ENCODE peak calls at places on chromosomes 2 and 18, in four cellular contexts. P, X, N and S are unnamed samples.

GRCh38 chr2:240840435-240841060 is 20.5 kb upstream of the KIF1A start:
- DNase-seq in N (peak; percentile 53), P (peak; percentile 86), X (peak; percentile 96), S (peak; percentile 53)

GRCh38 chr18:52694804-52695203 is 354.8 kb downstream of the DCC start:
- DNase-seq in P (no peak), N (no peak), X (peak; percentile 21), S (no peak)

GRCh38 chr2:146651361-146651760 is 1193.5 kb upstream of the ACVR2A start:
- DNase-seq in X (no peak), N (no peak), P (no peak), S (no peak)

GRCh38 chr18:8974696-8975095 is 127.8 kb upstream of the NDUFV2 start:
- DNase-seq in N (no peak), P (no peak), X (no peak), S (no peak)

GRCh38 chr2:80238692-80239469 is 65.7 kb downstream of the LRRTM1 start:
- DNase-seq in X (peak; percentile 24), P (peak; percentile 14), N (peak; percentile 60), S (peak; percentile 7)

GRCh38 chr2:188512456-188512855 is 220.8 kb downstream of the GULP1 start:
- DNase-seq in P (peak; percentile 33), N (no peak), X (peak; percentile 14), S (no peak)

GRCh38 chr18:46174317-46175039 is 70.3 kb downstream of the HAUS1 start:
- DNase-seq in P (no peak), X (peak; percentile 70), N (peak; percentile 21), S (no peak)

GRCh38 chr2:46801731-46802664 is 113.6 kb downstream of the MCFD2 start:
- DNase-seq in N (no peak), X (no peak), P (no peak), S (no peak)

GRCh38 chr2:223701761-223702160 is 99.6 kb upstream of the SCG2 start:
- DNase-seq in N (no peak), X (no peak), P (no peak), S (no peak)

GRCh38 chr2:235967358-235967757 is 200.8 kb downstream of the GBX2 start:
- DNase-seq in N (no peak), X (no peak), P (no peak), S (no peak)

GRCh38 chr2:111116843-111117665 is 3.7 kb upstream of the BCL2L11 start:
- DNase-seq in P (peak; percentile 82), X (peak; percentile 80), N (peak; percentile 52), S (peak; percentile 75)

GRCh38 chr18:26487437-26487836 is 60.9 kb downstream of the KCTD1 start:
- DNase-seq in X (no peak), N (no peak), P (peak; percentile 63), S (no peak)

GRCh38 chr2:117980783-117981676 is 32.8 kb downstream of the CCDC93 start:
- DNase-seq in P (no peak), N (no peak), X (no peak), S (no peak)

GRCh38 chr2:196233033-196233807 is 61.8 kb upstream of the STK17B start:
- DNase-seq in P (no peak), N (no peak), X (no peak), S (peak; percentile 88)

GRCh38 chr2:84958135-84959044 is 12.6 kb upstream of the KCMF1 start:
- DNase-seq in P (peak; percentile 80), X (no peak), N (no peak), S (peak; percentile 93)

GRCh38 chr2:211241891-211242290 is 685.5 kb downstream of the CPS1 start:
- DNase-seq in P (no peak), X (no peak), N (no peak), S (no peak)

GRCh38 chr18:27713727-27714080 is 463.2 kb downstream of the CDH2 start:
- DNase-seq in N (no peak), P (no peak), X (no peak), S (no peak)

DNA sequence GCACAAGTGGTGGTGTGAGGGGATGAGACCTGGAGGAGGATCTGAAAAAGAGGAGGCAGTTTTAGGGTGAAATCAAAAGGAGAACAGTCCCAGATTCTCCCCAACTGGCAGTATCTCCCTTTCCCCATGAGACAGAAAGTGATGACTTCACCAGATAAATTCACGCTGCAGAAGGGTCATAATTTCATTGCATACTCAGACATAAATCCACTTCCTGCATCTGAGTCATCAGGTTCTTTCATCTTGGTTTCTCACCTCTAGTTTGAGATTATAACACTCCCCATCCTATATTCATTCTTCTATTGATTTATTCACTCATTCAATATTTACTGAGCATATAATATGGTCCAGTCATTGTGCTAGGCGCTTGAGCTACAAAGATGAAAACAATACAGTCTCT is 64.7 kb downstream of the CCDC148 start:
- DNase-seq in P (peak; percentile 23), N (no peak), X (no peak), S (peak; percentile 6)
- H3K27ac ChIP-seq in P (no peak overlapping the region), N (no peak overlapping the region), X (no peak overlapping the region), S (no peak overlapping the region)

DNA sequence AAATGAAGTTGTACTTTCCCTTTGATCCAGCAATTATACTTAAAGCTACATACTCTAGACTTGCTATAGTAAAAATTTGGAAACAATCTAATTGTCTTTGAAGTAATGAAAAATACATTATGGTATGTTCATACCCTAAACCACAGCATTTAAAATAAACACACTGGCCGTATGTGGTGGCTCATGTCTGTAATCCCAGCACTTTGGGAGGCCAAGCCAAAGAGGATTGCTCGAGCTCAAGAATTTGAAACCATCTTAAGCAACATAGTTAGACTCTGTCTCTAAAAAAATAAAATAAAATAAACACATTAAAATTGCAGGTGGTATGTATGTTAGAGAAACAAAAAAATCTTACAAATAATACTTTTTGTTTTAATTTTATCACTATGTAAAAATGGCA is 208.1 kb upstream of the KLHL14 start:
- DNase-seq in X (no peak), P (no peak), N (no peak), S (no peak)
- TF ChIP-seq ELF1 in X (no peak), P (no peak), N (no peak), S (no peak)

GRCh38 chr18:76839395-76839794 is 17.0 kb downstream of the ZNF236 start:
- DNase-seq in P (no peak), N (no peak), X (no peak), S (no peak)

GRCh38 chr18:76838182-76838581 is 15.8 kb downstream of the ZNF236 start:
- DNase-seq in N (no peak), P (peak; percentile 33), X (no peak), S (no peak)

GRCh38 chr18:76835380-76835779 is 13.0 kb downstream of the ZNF236 start:
- DNase-seq in P (no peak), X (no peak), N (no peak), S (no peak)

GRCh38 chr18:76834379-76834778 is 12.0 kb downstream of the ZNF236 start:
- DNase-seq in P (no peak), X (no peak), N (no peak), S (no peak)

GRCh38 chr18:76837071-76837470 is 14.7 kb downstream of the ZNF236 start:
- DNase-seq in N (no peak), P (no peak), X (no peak), S (no peak)
- H2AFZ ChIP-seq in N (no peak overlapping the region), P (no peak overlapping the region), X (no peak overlapping the region), S (no peak overlapping the region)

GRCh38 chr2:53182609-53183008 is 585.0 kb upstream of the CHAC2 start:
- DNase-seq in N (no peak), P (no peak), X (no peak), S (no peak)
- H3K27ac ChIP-seq in N (no peak overlapping the region), P (no peak overlapping the region), X (no peak overlapping the region), S (no peak overlapping the region)

DNA sequence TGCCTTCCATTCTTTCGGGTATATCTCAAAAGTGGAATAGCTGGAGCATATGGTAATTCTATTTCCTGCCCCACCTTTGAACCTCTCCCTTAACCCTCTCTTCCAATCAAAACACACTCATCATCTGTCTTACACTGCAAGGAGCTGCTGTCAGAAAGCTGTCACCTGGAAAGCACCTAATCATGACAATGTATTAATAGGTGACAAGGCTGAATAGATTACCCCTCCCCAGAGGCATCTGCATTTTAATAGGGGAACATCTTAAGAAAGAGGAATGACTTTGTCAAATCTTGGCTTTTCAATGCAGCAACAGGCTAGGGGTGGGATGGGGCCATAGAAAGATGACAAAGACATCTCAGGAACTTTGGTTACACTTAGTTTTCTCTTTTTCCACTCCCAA is 41.3 kb downstream of the CHMP3 start:
- DNase-seq in X (no peak), P (no peak), N (no peak), S (no peak)
- TF ChIP-seq ELF1 in X (no peak), P (no peak), N (no peak), S (no peak)

DNA sequence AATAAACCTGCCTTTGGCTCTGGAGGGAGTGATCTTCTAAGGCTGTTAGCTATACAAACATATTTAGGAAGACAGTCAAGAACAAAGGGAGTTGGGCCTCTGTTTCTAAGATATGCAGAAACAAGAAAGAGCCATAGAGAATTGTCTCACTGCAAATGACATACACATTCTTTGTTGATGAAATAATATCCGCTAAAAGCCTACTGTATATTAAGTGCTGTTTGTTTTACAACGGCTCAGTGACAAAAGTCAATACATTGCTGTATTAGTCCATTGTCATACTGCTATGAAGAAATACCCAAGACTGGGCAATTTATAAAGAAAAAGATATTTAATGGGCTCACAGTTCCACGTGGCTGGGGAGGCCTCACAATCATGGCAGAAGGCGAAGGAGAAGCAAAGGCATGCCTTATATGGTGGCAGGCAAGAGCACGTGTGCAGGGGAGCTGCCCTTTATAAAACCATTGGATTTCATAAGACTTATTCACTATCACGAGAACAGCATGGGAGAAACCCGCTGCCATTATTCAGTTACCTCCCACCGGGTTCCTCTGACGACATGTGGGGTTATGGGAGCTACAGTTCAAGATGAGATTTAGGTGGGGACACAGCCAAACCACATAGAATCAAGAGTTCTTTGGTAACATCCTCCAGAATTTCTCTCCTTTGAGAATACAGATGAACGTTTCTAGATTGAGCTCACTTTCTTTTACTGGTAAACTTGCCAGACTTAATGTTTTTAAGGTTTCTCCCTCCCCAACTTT is 157.8 kb downstream of the PIK3C3 start:
- DNase-seq in P (peak; percentile 82), X (no peak), N (no peak), S (no peak)
- H2AFZ ChIP-seq in P (no peak overlapping the region), X (no peak overlapping the region), N (no peak overlapping the region), S (no peak overlapping the region)

DNA sequence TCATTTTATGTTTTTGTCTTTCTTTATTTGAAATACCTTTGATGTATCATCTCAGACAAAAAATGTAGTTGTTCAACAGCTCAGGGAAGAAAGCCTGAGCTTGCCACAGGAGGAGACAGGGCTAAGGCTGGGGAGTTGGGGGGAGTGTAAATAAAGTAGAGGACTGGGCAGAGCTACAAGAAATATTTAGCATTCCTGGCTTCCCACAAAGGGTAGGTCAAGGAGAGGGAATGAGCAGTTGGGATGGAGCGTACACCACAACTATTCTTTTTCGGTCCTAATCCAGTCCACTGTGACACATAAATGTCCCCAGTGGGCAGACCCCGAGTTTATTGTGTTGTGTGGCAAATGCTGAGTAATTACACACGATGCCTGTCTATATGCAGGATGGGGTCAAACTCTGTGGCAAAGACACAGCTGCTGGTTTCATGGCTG is 97.1 kb upstream of the CDC42EP3 start:
- DNase-seq in N (no peak), P (peak; percentile 25), X (peak; percentile 12), S (no peak)
- H3K27ac ChIP-seq in N (no peak overlapping the region), P (no peak overlapping the region), X (peak overlapping the region; percentile 92), S (no peak overlapping the region)

DNA sequence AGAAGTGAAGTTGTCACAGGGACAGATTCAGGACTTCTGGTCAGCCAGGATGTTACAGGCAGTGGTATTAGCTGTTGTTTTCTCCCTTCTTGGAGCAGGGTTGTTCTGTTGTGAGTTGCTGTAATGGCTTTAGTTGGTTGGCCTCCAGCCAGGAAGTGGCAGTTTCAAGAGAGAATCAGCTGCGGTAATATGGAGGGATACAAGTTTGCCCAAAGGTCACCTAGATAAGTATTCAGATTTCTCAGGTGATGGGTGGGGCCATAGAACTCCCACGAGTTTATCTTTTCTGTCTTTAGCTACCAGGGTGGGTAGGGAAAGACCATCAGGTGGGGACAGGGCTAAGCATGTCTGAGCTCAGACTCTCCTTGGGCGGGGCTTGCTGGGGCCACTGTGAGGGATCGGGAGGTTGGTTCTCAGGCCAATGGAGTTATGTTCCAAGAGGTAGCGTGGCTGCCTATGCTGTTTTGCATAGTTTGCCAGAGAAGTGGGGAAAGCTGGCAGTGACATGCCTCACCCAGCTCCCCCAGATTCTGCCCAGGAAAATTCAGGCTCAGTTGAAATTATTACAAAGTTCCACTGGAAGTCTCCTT is 640.4 kb upstream of the CHAC2 start:
- DNase-seq in X (no peak), P (no peak), N (no peak), S (no peak)
- TF ChIP-seq ELF1 in X (no peak), P (no peak), N (no peak), S (no peak)